ENCODE peak calls at places on chromosomes 16 and 17, in six cellular contexts. N, A, M, T, R and E are unnamed samples.

GRCh38 chr16:4303973-4304372 is 11.9 kb upstream of the GLIS2 start:
- DNase-seq in R (peak; percentile 18), M (no peak), N (no peak), A (no peak), T (no peak), E (no peak)

GRCh38 chr16:83356266-83356665 is 451.5 kb upstream of the HSBP1 start:
- DNase-seq in T (peak; percentile 33), A (peak; percentile 24), R (no peak), N (no peak), M (peak; percentile 35), E (no peak)

GRCh38 chr16:48366165-48367093 is 18.8 kb downstream of the SIAH1 start:
- DNase-seq in M (peak; percentile 10), A (peak; percentile 33), R (no peak), T (peak; percentile 60), N (no peak), E (peak; percentile 62)

GRCh38 chr17:36813357-36813756 is 123.9 kb upstream of the LHX1 start:
- DNase-seq in A (no peak), R (no peak), M (no peak), T (no peak), N (no peak), E (no peak)

GRCh38 chr17:32771396-32771795 is 105.5 kb downstream of the MYO1D start:
- DNase-seq in N (no peak), T (no peak), M (no peak), A (no peak), R (no peak), E (no peak)

GRCh38 chr16:57013902-57014301 is 24.5 kb downstream of the NLRC5 start:
- DNase-seq in M (no peak), R (no peak), A (no peak), N (no peak), T (no peak), E (no peak)

GRCh38 chr16:769201-769769 is 8.8 kb downstream of the MSLN start:
- DNase-seq in A (no peak), T (no peak), R (no peak), M (no peak), N (no peak), E (no peak)

GRCh38 chr16:78566397-78567073 is 467.1 kb downstream of the WWOX start:
- DNase-seq in M (no peak), R (no peak), N (no peak), T (no peak), A (no peak), E (no peak)